ENCODE peak calls at places on chromosomes 11 and 22, in ten cellular contexts. W is hepatocyte, H is breast epithelium, U is OCI-LY7, O is transverse colon, X is A549, I is HCT116, T is brain microvascular endothelial cell, S is IMR-90, L is cardiac muscle cell. Z is an unnamed sample.
A peak's percentile ranks its signal among the peaks of the same experiment; 100 is the strongest.

GRCh38 chr22:38246692-38247091 is 26.1 kb downstream of the TMEM184B start:
- DNase-seq in H (peak; percentile 50), T (no peak), L (no peak), U (no peak), I (no peak), W (no peak), O (no peak), X (no peak), S (no peak), Z (peak; percentile 66)

GRCh38 chr11:16815047-16815767 is 76.8 kb downstream of the C11orf58 start:
- DNase-seq in O (peak; percentile 57), T (no peak), X (no peak), L (no peak), U (no peak), H (peak; percentile 78), W (no peak), S (peak; percentile 27), I (no peak), Z (peak; percentile 71)

GRCh38 chr11:124483422-124483821 is 37.9 kb upstream of the OR8B8 start:
- DNase-seq in I (no peak), L (no peak), W (no peak), X (no peak), T (no peak), S (no peak), O (no peak), U (no peak), H (no peak), Z (no peak)

GRCh38 chr11:14927146-14927545 is 35.1 kb upstream of the CYP2R1 start:
- DNase-seq in U (no peak), X (no peak), S (peak; percentile 5), H (no peak), T (peak; percentile 11), W (no peak), L (no peak), O (no peak), I (no peak), Z (no peak)

GRCh38 chr22:49996532-49997220 is 15.9 kb downstream of the IL17REL start:
- DNase-seq in W (no peak), X (no peak), O (peak; percentile 11), H (no peak), T (no peak), U (no peak), S (no peak), L (no peak), I (no peak), Z (no peak)

GRCh38 chr11:35683728-35684339 is 21.3 kb downstream of the TRIM44 start:
- DNase-seq in W (no peak), O (no peak), S (peak; percentile 40), I (no peak), U (peak; percentile 16), T (no peak), X (no peak), L (no peak), H (no peak), Z (no peak)

GRCh38 chr11:12556155-12556554 is 118.1 kb upstream of the TEAD1 start:
- DNase-seq in H (no peak), L (no peak), S (peak; percentile 62), O (no peak), T (no peak), U (no peak), I (no peak), W (no peak), X (peak; percentile 5), Z (peak; percentile 27)

GRCh38 chr11:46347637-46348311 is 511 bp downstream of the DGKZ start:
- DNase-seq in O (peak; percentile 34), T (no peak), H (no peak), I (no peak), W (no peak), U (no peak), S (no peak), X (no peak), L (no peak), Z (no peak)

GRCh38 chr22:23984430-23984829 is 4.5 kb downstream of the GSTT2 start:
- DNase-seq in S (peak; percentile 38), H (no peak), L (peak; percentile 70), X (peak; percentile 58), O (no peak), T (no peak), I (peak; percentile 48), W (no peak), U (peak; percentile 64), Z (no peak)
- TF ChIP-seq CTCF in S (peak; percentile 77), H (no peak), L (peak; percentile 70), X (peak; percentile 59), O (no peak), T (peak; percentile 78), I (peak; percentile 81), W (no peak), U (peak; percentile 70), Z (peak; percentile 71)

GRCh38 chr11:19762266-19762665 is 49.6 kb downstream of the NAV2 start:
- DNase-seq in H (no peak), S (no peak), T (no peak), O (no peak), U (no peak), X (no peak), L (no peak), W (no peak), I (no peak), Z (no peak)

GRCh38 chr11:19751055-19751454 is 38.4 kb downstream of the NAV2 start:
- DNase-seq in S (no peak), L (no peak), W (peak; percentile 35), T (no peak), U (no peak), I (no peak), H (no peak), X (no peak), O (no peak), Z (no peak)

GRCh38 chr11:19753451-19754041 is 40.9 kb downstream of the NAV2 start:
- DNase-seq in H (no peak), S (peak; percentile 38), L (no peak), W (no peak), U (no peak), O (no peak), X (no peak), I (no peak), T (peak; percentile 56), Z (no peak)

GRCh38 chr11:19759389-19759788 is 46.8 kb downstream of the NAV2 start:
- DNase-seq in H (no peak), U (no peak), S (no peak), T (no peak), W (no peak), X (no peak), L (no peak), I (no peak), O (no peak), Z (no peak)

GRCh38 chr11:19756675-19757475 is 44.2 kb downstream of the NAV2 start:
- DNase-seq in I (no peak), W (no peak), X (no peak), U (no peak), T (peak; percentile 14), H (no peak), O (no peak), S (no peak), L (no peak), Z (peak; percentile 48)
- H3K27ac ChIP-seq in I (no peak overlapping the region), W (peak overlapping the region; percentile 23), X (no peak overlapping the region), U (no peak overlapping the region), T (no peak overlapping the region), H (no peak overlapping the region), O (peak overlapping the region; percentile 59), S (no peak overlapping the region), L (no peak overlapping the region), Z (peak overlapping the region; percentile 83)

GRCh38 chr22:43476341-43476740 is 64.5 kb downstream of the MPPED1 start:
- DNase-seq in L (no peak), I (no peak), X (peak; percentile 34), S (no peak), T (no peak), O (no peak), W (no peak), H (no peak), U (no peak), Z (no peak)
- TF ChIP-seq CTCF in L (no peak), I (peak; percentile 36), X (no peak), S (no peak), T (no peak), O (no peak), W (no peak), H (no peak), U (no peak), Z (no peak)

GRCh38 chr11:94793002-94793401 is 24.8 kb downstream of the AMOTL1 start:
- DNase-seq in T (no peak), X (no peak), L (no peak), I (no peak), H (no peak), U (no peak), W (no peak), S (peak; percentile 65), O (no peak), Z (no peak)

GRCh38 chr11:94793822-94794221 is 25.7 kb downstream of the AMOTL1 start:
- DNase-seq in U (no peak), L (no peak), X (no peak), H (no peak), W (no peak), S (peak; percentile 81), O (no peak), I (no peak), T (peak; percentile 64), Z (no peak)

GRCh38 chr11:94792453-94792852 is 24.3 kb downstream of the AMOTL1 start:
- DNase-seq in S (no peak), U (no peak), T (no peak), O (no peak), X (no peak), W (no peak), L (peak; percentile 20), I (no peak), H (no peak), Z (no peak)

GRCh38 chr11:94795799-94796580 is 27.8 kb downstream of the AMOTL1 start:
- DNase-seq in W (no peak), X (no peak), T (no peak), H (no peak), I (no peak), O (no peak), L (no peak), U (no peak), S (no peak), Z (no peak)

DNA sequence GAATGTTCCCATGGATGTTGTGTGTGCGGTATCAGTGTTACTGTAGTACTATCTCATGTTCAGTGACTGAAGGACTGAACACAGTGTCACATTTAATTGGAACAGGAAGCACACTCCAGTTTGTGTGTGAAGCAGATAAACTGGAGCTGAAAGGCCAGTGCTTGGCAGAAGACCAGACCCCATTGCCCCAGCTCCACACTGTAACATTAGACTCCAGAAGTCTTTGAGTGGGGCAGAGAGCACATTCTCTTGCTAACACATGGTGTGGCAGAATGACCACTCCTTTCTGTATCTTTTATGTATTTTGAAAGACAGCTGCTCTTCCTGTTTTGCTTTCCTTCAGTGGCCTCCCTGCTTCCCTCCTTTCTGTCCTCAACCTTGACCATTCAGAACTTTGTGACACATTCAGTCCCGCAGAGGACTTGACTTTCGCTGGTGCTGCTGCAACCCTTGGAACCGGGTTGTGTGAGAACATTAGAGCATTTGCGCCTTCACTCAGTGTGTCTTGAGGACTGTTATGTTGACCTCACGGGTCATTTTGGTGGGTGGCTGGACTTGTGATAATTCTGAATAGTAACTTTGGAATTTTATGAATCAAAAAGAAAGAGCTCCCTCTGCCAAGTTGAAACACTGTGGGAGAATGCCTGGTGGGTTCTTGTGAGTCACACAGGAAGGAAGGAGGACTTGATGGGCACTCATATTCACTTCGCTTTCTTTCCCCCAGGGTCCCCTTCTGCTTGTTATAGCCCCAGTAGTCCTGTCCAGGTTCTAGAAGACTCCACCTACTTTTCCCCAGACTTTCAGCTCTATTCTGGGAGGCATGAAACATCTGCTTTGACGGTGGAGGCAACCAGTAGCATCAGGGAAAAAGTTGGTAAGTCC is 26.4 kb downstream of the AMOTL1 start:
- DNase-seq in X (peak; percentile 19), O (no peak), W (no peak), H (no peak), I (peak; percentile 82), T (peak; percentile 99), L (peak; percentile 33), S (peak; percentile 99), U (no peak), Z (peak; percentile 73)
- H3K27ac ChIP-seq in X (no peak overlapping the region), O (peak overlapping the region; percentile 20), W (peak overlapping the region; percentile 69), H (peak overlapping the region; percentile 37), I (peak overlapping the region; percentile 58), T (peak overlapping the region; percentile 99), L (no peak overlapping the region), S (peak overlapping the region; percentile 82), U (no peak overlapping the region), Z (peak overlapping the region; percentile 77)

GRCh38 chr22:20781272-20781990 is 7.5 kb downstream of the SERPIND1 start:
- DNase-seq in H (no peak), S (peak; percentile 21), U (no peak), I (no peak), O (no peak), X (no peak), L (no peak), W (no peak), T (peak; percentile 51), Z (no peak)
- TF ChIP-seq CTCF in H (no peak), S (no peak), U (no peak), I (no peak), O (no peak), X (no peak), L (no peak), W (no peak), T (no peak), Z (no peak)